ENCODE peak calls at places on chromosomes 16 and 17, in six cellular contexts. V is kidney epithelial cell; K is naive B cell; A is stimulated activated CD4-positive, alpha-beta T cell treated with anti-CD3 and anti-CD28 coated beads, Interleukin-4, amount 100 ng/mL, for 24 hours; D is ELR; H is neural crest cell. B is an unnamed sample.

GRCh38 chr17:82911822-82912221 is 72.0 kb upstream of the ZNF750 start:
- DNase-seq in V (no peak), K (peak; percentile 36), A (no peak), D (no peak), H (no peak), B (no peak)

GRCh38 chr17:69314246-69315030 is 12.5 kb downstream of the ABCA5 start:
- DNase-seq in V (no peak), K (no peak), A (no peak), D (no peak), H (no peak), B (no peak)

GRCh38 chr16:77711775-77712174 is 10.5 kb upstream of the NUDT7 start:
- DNase-seq in V (no peak), K (no peak), A (no peak), D (no peak), H (no peak), B (no peak)

GRCh38 chr16:9008335-9009260 is 44.9 kb upstream of the USP7 start:
- DNase-seq in V (peak; percentile 9), K (peak; percentile 64), A (peak; percentile 74), D (peak; percentile 77), H (peak; percentile 84), B (peak; percentile 60)

GRCh38 chr17:4946312-4946976 is 1.9 kb downstream of the PFN1 start:
- DNase-seq in V (no peak), K (no peak), A (no peak), D (no peak), H (no peak), B (no peak)

GRCh38 chr17:45334231-45334630 is 17.4 kb upstream of the MAP3K14 start:
- DNase-seq in V (no peak), K (no peak), A (no peak), D (no peak), H (no peak), B (no peak)

GRCh38 chr16:8776193-8776592 is 21.2 kb downstream of the TMEM186 start:
- DNase-seq in V (no peak), K (no peak), A (no peak), D (no peak), H (no peak), B (no peak)

GRCh38 chr16:87047221-87048037 is 269.8 kb downstream of the C16orf95 start:
- DNase-seq in V (no peak), K (no peak), A (no peak), D (no peak), H (no peak), B (no peak)

GRCh38 chr17:78789663-78790181 is 7.6 kb upstream of the CYTH1 start:
- DNase-seq in V (no peak), K (no peak), A (no peak), D (no peak), H (no peak), B (peak; percentile 80)

GRCh38 chr17:34070712-34071111 is 184.4 kb upstream of the CCL2 start:
- DNase-seq in V (no peak), K (no peak), A (no peak), D (no peak), H (no peak), B (no peak)

GRCh38 chr16:71846443-71846842 is 667 bp downstream of the ATXN1L start:
- DNase-seq in V (no peak), K (peak; percentile 9), A (peak; percentile 22), D (peak; percentile 37), H (no peak), B (no peak)

GRCh38 chr17:71398706-71399620 is 721.9 kb upstream of the SOX9 start:
- DNase-seq in V (no peak), K (no peak), A (no peak), D (no peak), H (no peak), B (no peak)

GRCh38 chr16:79721186-79721745 is 120.7 kb upstream of the MAF start:
- DNase-seq in V (no peak), K (no peak), A (no peak), D (no peak), H (no peak), B (no peak)

GRCh38 chr16:28041615-28042014 is 21.9 kb downstream of the GSG1L start:
- DNase-seq in V (no peak), K (no peak), A (no peak), D (no peak), H (no peak), B (no peak)

GRCh38 chr16:64196444-64196843 is 925.4 kb downstream of the CDH11 start:
- DNase-seq in V (no peak), K (no peak), A (no peak), D (peak; percentile 2), H (no peak), B (no peak)

GRCh38 chr16:55567382-55567781 is 898 bp downstream of the CAPNS2 start:
- DNase-seq in V (no peak), K (no peak), A (no peak), D (no peak), H (no peak), B (no peak)

GRCh38 chr17:75725504-75725903 is 4.2 kb downstream of the ITGB4 start:
- DNase-seq in V (no peak), K (no peak), A (no peak), D (no peak), H (no peak), B (no peak)

GRCh38 chr16:48864055-48864454 is 254.1 kb upstream of the N4BP1 start:
- DNase-seq in V (no peak), K (no peak), A (no peak), D (no peak), H (no peak), B (no peak)

GRCh38 chr16:29990033-29990432 is 5.4 kb downstream of the HIRIP3 start:
- DNase-seq in V (no peak), K (no peak), A (no peak), D (no peak), H (no peak), B (no peak)

GRCh38 chr16:20114356-20114755 is 40.7 kb upstream of the GPR139 start:
- DNase-seq in V (no peak), K (no peak), A (no peak), D (peak; percentile 18), H (no peak), B (no peak)

GRCh38 chr16:84137769-84138357 is 7.1 kb downstream of the HSDL1 start:
- DNase-seq in V (no peak), K (no peak), A (no peak), D (no peak), H (no peak), B (no peak)

GRCh38 chr17:32518856-32519768 is 32.3 kb downstream of the CDK5R1 start:
- DNase-seq in V (no peak), K (peak; percentile 54), A (peak; percentile 67), D (peak; percentile 75), H (peak; percentile 76), B (peak; percentile 24)

GRCh38 chr16:24036614-24037013 is 200.8 kb downstream of the PRKCB start:
- DNase-seq in V (no peak), K (peak; percentile 23), A (peak; percentile 50), D (peak; percentile 60), H (peak; percentile 52), B (peak; percentile 65)

GRCh38 chr17:46771601-46772012 is 46.9 kb downstream of the WNT3 start:
- DNase-seq in V (no peak), K (peak; percentile 31), A (no peak), D (peak; percentile 55), H (no peak), B (no peak)

GRCh38 chr16:83727018-83727417 is 80.8 kb upstream of the HSBP1 start:
- DNase-seq in V (no peak), K (no peak), A (no peak), D (peak; percentile 74), H (no peak), B (no peak)

GRCh38 chr17:76827736-76828135 is 40.5 kb upstream of the MGAT5B start:
- DNase-seq in V (no peak), K (no peak), A (no peak), D (no peak), H (no peak), B (no peak)

GRCh38 chr17:39150104-39150634 is 1.3 kb downstream of the PLXDC1 start:
- DNase-seq in V (no peak), K (no peak), A (no peak), D (no peak), H (no peak), B (no peak)

GRCh38 chr16:75287708-75288107 is 36.3 kb upstream of the BCAR1 start:
- DNase-seq in V (no peak), K (no peak), A (no peak), D (no peak), H (no peak), B (no peak)

GRCh38 chr16:88116121-88116900 is 165.1 kb downstream of the BANP start:
- DNase-seq in V (no peak), K (no peak), A (no peak), D (no peak), H (no peak), B (peak; percentile 88)

GRCh38 chr17:58335061-58335731 is 6.6 kb upstream of the TSPOAP1 start:
- DNase-seq in V (no peak), K (no peak), A (peak; percentile 45), D (no peak), H (no peak), B (no peak)

GRCh38 chr17:15966879-15967248 is 21.9 kb downstream of the ADORA2B start:
- DNase-seq in V (no peak), K (no peak), A (no peak), D (no peak), H (peak; percentile 10), B (no peak)

GRCh38 chr17:5126719-5127488 is 11.1 kb downstream of the USP6 start:
- DNase-seq in V (no peak), K (no peak), A (no peak), D (no peak), H (no peak), B (peak; percentile 39)

GRCh38 chr16:2770057-2770780 is 6.9 kb downstream of the ELOB start:
- DNase-seq in V (no peak), K (no peak), A (no peak), D (no peak), H (no peak), B (no peak)

GRCh38 chr17:16947470-16947869 is 24.4 kb downstream of the TNFRSF13B start:
- DNase-seq in V (no peak), K (peak; percentile 42), A (no peak), D (no peak), H (no peak), B (no peak)

GRCh38 chr16:1543085-1543896 is 9.8 kb downstream of the TMEM204 start:
- DNase-seq in V (peak; percentile 23), K (peak; percentile 34), A (peak; percentile 77), D (peak; percentile 85), H (no peak), B (no peak)

GRCh38 chr16:84730406-84731106 is 30.8 kb downstream of the USP10 start:
- DNase-seq in V (peak; percentile 89), K (peak; percentile 31), A (peak; percentile 43), D (peak; percentile 97), H (no peak), B (peak; percentile 81)

GRCh38 chr17:21687136-21687953 is 5.0 kb upstream of the KCNJ18 start:
- DNase-seq in V (no peak), K (no peak), A (no peak), D (no peak), H (no peak), B (no peak)

GRCh38 chr16:49866533-49867155 is 10.7 kb upstream of the ZNF423 start:
- DNase-seq in V (no peak), K (no peak), A (no peak), D (no peak), H (peak; percentile 45), B (no peak)

B was measured in SJSA1.